ENCODE peak calls at places on chromosomes 12 and 14, in four cellular contexts. D is breast epithelium, R is A549, B is GM10248. L is an unnamed sample.
A peak's percentile ranks its signal among the peaks of the same experiment; 100 is the strongest.

GRCh38 chr12:54479421-54479820 is 6.0 kb upstream of the GTSF1 start:
- DNase-seq in D (no peak), R (no peak), B (no peak), L (no peak)

GRCh38 chr14:70894868-70895267 is 12.4 kb upstream of the PCNX1 start:
- DNase-seq in D (no peak), R (no peak), B (no peak), L (no peak)

GRCh38 chr12:51482808-51483532 is 58.3 kb downstream of the SLC4A8 start:
- DNase-seq in D (no peak), R (no peak), B (peak; percentile 14), L (no peak)

GRCh38 chr12:112808176-112808575 is 16.6 kb downstream of the RPH3A start:
- DNase-seq in D (no peak), R (no peak), B (no peak), L (no peak)

GRCh38 chr12:12562585-12563245 is at the start of gene DUSP16:
- DNase-seq in D (peak; percentile 94), R (peak; percentile 88), B (peak; percentile 89), L (peak; percentile 75)

GRCh38 chr14:50532502-50533313 is at the start of gene MAP4K5:
- DNase-seq in D (peak; percentile 86), R (peak; percentile 79), B (peak; percentile 94), L (peak; percentile 66)

GRCh38 chr12:76764856-76765255 is 941 bp downstream of the ZDHHC17 start:
- DNase-seq in D (no peak), R (no peak), B (no peak), L (no peak)

GRCh38 chr12:11814362-11814761 is 164.9 kb downstream of the ETV6 start:
- DNase-seq in D (no peak), R (no peak), B (no peak), L (no peak)

GRCh38 chr12:3231399-3231876 is 154.3 kb downstream of the TSPAN9 start:
- DNase-seq in D (no peak), R (no peak), B (no peak), L (no peak)

GRCh38 chr12:42299392-42300308 is 26.2 kb downstream of the ZCRB1 start:
- DNase-seq in D (no peak), R (no peak), B (peak; percentile 51), L (no peak)

GRCh38 chr12:11482955-11483354 is 87.6 kb upstream of the PRB2 start:
- DNase-seq in D (no peak), R (no peak), B (no peak), L (no peak)

GRCh38 chr12:25529738-25530137 is 23.3 kb downstream of the LMNTD1 start:
- DNase-seq in D (no peak), R (no peak), B (no peak), L (no peak)

GRCh38 chr12:91778938-91779400 is 366.7 kb downstream of the BTG1 start:
- DNase-seq in D (no peak), R (peak; percentile 72), B (peak; percentile 53), L (peak; percentile 31)

GRCh38 chr14:64812412-64812811 is 67.3 kb downstream of the SPTB start:
- DNase-seq in D (peak; percentile 43), R (no peak), B (peak; percentile 49), L (no peak)

GRCh38 chr12:108589028-108589839 is 8.7 kb downstream of the TMEM119 start:
- DNase-seq in D (no peak), R (no peak), B (no peak), L (no peak)

GRCh38 chr14:70754989-70755388 is 54.3 kb downstream of the MAP3K9 start:
- DNase-seq in D (peak; percentile 85), R (no peak), B (no peak), L (no peak)

GRCh38 chr14:65281991-65282908 is 130.3 kb upstream of the FUT8 start:
- DNase-seq in D (no peak), R (no peak), B (peak; percentile 42), L (no peak)

GRCh38 chr12:56684745-56685369 is 3.2 kb downstream of the PTGES3 start:
- DNase-seq in D (no peak), R (no peak), B (no peak), L (no peak)

GRCh38 chr12:68119724-68120211 is 39.8 kb downstream of the IFNG start:
- DNase-seq in D (no peak), R (no peak), B (peak; percentile 41), L (no peak)

GRCh38 chr12:51922762-51923505 is 15.6 kb downstream of the ACVRL1 start:
- DNase-seq in D (peak; percentile 62), R (no peak), B (no peak), L (no peak)

GRCh38 chr12:103548622-103549601 is 38.2 kb upstream of the STAB2 start:
- DNase-seq in D (peak; percentile 48), R (peak; percentile 64), B (peak; percentile 49), L (peak; percentile 65)

GRCh38 chr12:68940731-68941130 is 7.8 kb upstream of the CPM start:
- DNase-seq in D (no peak), R (no peak), B (no peak), L (no peak)

GRCh38 chr14:26128931-26129674 is 468.7 kb downstream of the NOVA1 start:
- DNase-seq in D (no peak), R (no peak), B (no peak), L (no peak)

GRCh38 chr12:64806593-64806992 is 17.9 kb upstream of the TBC1D30 start:
- DNase-seq in D (no peak), R (no peak), B (no peak), L (no peak)

DNA sequence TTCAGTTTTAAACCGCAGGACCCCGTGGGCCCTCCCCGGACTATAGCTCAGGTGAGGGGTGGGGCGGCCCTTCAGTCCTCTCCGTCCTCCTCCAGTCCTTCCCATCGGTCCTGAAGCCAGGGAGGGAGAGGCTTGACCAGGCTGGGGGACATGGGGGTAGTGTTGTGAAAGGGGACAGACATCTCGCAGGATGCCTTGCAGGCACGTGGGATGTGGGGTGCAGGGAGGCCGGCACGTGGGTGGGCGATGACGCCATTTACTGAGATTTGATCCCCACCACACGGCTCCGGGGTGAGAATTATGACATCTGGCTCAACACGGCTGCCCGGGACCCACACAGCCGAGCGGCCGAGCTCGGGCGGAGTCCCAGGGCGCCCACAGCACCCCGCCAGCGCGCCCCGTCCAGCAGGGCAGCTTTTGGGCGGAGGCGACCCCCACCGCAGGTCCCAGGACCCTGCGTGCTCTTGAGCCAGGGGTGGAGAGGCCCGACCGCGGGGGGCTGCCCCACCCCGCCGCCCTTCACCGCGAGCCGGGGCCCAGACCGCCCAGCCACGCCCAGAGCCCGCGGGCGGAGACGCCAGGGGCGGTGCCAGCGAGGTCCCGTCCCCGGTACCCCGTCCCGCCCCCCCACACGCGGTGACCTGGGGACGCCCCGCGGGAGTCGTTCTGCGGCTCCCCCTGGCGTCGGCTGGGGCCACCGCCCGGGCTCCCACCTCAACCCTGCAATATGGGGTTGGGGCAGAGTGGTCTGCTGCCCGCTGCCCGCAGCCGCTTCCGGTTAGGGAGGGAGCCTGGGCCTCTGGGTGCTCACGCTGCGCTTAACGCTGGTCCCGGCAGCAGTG is 3.3 kb upstream of the EXOC3L4 start:
- DNase-seq in D (no peak), R (peak; percentile 88), B (peak; percentile 92), L (no peak)
- TF ChIP-seq CTCF in D (peak; percentile 25), R (peak; percentile 67), B (peak; percentile 73), L (no peak)

DNA sequence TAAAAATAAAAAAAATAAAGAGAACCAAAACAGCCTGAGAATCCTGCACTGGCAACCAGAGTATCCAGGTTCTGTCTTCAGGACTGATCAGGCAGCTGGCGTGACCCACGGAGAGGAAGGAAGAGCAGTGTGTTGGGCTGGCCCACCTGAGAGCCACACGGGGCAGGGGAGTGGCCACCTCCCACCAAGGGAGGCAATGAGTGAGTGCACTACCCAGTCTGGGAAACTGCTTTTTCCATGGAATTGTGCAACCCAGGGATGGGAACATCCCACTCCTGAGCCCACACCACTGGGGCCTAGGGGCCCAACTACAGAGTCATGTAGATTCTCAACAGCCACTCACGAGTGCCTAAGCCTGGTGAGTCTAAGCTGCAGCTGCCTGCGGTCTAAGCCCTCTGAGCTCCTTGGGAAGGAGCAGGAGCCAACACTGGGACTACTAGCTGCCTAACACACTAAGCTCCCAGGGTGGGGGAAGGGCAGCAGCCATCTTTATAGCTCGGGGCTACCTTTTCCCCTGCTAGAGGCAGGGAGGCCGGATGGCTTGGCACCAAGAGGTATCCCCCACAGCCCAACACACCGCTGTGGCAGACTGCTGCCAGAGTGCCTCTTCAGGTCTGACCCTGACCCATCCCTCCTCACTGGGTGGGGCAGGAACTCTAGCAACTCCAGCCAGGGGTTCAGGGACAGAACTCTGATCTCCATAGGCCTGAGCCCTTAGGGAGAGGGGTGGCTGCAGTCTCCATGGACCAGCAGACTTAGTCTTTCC is 610.9 kb downstream of the RERGL start:
- DNase-seq in D (no peak), R (no peak), B (no peak), L (no peak)
- TF ChIP-seq CTCF in D (no peak), R (no peak), B (no peak), L (no peak)

GRCh38 chr12:28222081-28222700 is 31.9 kb downstream of the CCDC91 start:
- DNase-seq in D (no peak), R (no peak), B (no peak), L (no peak)

GRCh38 chr12:28219827-28220226 is 29.6 kb downstream of the CCDC91 start:
- DNase-seq in D (no peak), R (no peak), B (no peak), L (no peak)

GRCh38 chr12:28216016-28216415 is 25.8 kb downstream of the CCDC91 start:
- DNase-seq in D (no peak), R (no peak), B (no peak), L (no peak)

GRCh38 chr12:28217805-28218204 is 27.5 kb downstream of the CCDC91 start:
- DNase-seq in D (no peak), R (no peak), B (no peak), L (no peak)

GRCh38 chr12:28218875-28219274 is 28.6 kb downstream of the CCDC91 start:
- DNase-seq in D (no peak), R (no peak), B (no peak), L (no peak)
- TF ChIP-seq CTCF in D (no peak), R (no peak), B (no peak), L (no peak)

GRCh38 chr12:127459166-127459565 is 807.8 kb upstream of the TMEM132C start:
- DNase-seq in D (no peak), R (no peak), B (no peak), L (no peak)

GRCh38 chr12:127457726-127458125 is 809.2 kb upstream of the TMEM132C start:
- DNase-seq in D (no peak), R (no peak), B (no peak), L (no peak)

GRCh38 chr12:127459687-127460086 is 807.3 kb upstream of the TMEM132C start:
- DNase-seq in D (no peak), R (no peak), B (no peak), L (no peak)

GRCh38 chr12:127450822-127451221 is 816.1 kb upstream of the TMEM132C start:
- DNase-seq in D (no peak), R (no peak), B (no peak), L (no peak)

DNA sequence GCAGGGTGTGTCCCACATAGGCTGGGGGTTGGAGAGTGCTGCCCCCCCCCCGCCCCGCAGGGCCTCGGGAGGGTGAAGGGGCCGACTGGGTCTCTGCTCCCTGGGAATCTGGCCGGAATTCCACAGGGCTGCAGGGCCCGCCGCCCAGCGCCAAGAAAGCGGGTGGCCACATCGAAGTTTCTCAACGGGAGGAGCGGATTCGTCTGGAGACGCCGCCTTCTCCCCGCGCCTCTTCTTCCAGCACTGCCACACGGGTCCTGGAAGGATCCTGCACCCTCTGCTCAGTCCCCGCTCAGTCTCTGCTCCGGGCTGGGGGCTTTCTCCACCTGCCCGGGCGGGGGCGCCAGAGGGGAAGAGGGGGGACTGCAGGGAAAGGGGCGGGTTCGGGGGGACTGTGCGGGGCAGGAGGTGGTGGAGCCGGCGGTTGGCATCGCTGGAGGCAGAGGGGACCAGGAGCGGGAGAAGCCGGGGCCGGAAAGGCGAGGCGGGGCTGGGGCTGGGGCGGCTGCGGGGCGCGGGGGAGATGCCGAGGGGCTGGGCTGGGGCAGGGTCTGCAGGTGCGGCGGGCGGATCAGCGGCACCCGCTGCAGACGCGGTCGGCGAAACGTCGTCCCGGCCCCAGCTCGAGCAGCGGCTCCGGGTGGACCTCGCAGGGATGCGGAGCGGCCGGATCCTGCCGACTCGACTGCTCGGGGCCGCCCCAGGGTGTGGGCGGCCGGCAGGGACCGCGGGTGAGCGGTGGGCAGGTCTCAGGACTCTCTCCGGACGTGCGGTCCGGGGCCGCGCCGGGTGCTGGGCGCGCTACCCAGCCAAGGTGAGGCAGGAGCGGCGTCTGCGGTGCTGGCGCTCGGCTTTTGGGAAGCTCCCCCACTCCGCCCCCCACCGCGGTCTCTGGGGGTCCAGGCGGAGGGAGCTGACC is 811.4 kb upstream of the TMEM132C start:
- DNase-seq in D (no peak), R (no peak), B (no peak), L (no peak)
- TF ChIP-seq CTCF in D (no peak), R (no peak), B (no peak), L (no peak)

L was measured in omental fat pad.